ENCODE peak calls at places on chromosomes 16 and 17, in six cellular contexts. E is prostate gland; C is AG04449; V is CD4-positive, alpha-beta T cell; K is lung; D is cardiac muscle cell. I is an unnamed sample.

GRCh38 chr17:59409336-59410048 is 78.0 kb downstream of the YPEL2 start:
- DNase-seq in E (no peak), C (no peak), V (no peak), K (no peak), D (no peak), I (no peak)

GRCh38 chr17:66431910-66432309 is 129.5 kb downstream of the PRKCA start:
- DNase-seq in E (no peak), C (peak), V (no peak), K (no peak), D (peak), I (no peak)

GRCh38 chr17:42403150-42403549 is 14.9 kb upstream of the STAT3 start:
- DNase-seq in E (no peak), C (no peak), V (peak), K (no peak), D (no peak), I (no peak)

GRCh38 chr17:39928868-39929651 is 1.5 kb downstream of the LRRC3C start:
- DNase-seq in E (no peak), C (peak), V (no peak), K (no peak), D (peak), I (no peak)

GRCh38 chr16:68490829-68491575 is 42.7 kb upstream of the SMPD3 start:
- DNase-seq in E (peak), C (no peak), V (no peak), K (peak), D (peak), I (no peak)

GRCh38 chr16:17104654-17105053 is 366.1 kb downstream of the XYLT1 start:
- DNase-seq in E (no peak), C (no peak), V (no peak), K (no peak), D (no peak), I (no peak)

GRCh38 chr17:31467502-31468256 is 76.2 kb downstream of the RAB11FIP4 start:
- DNase-seq in E (no peak), C (no peak), V (no peak), K (no peak), D (no peak), I (no peak)

GRCh38 chr17:72887917-72888316 is 204.6 kb downstream of the SLC39A11 start:
- DNase-seq in E (no peak), C (no peak), V (no peak), K (no peak), D (peak), I (no peak)

GRCh38 chr16:75801307-75801706 is 75.0 kb upstream of the CPHXL start:
- DNase-seq in E (no peak), C (no peak), V (no peak), K (no peak), D (no peak), I (no peak)

GRCh38 chr16:11630230-11631056 is 37.8 kb upstream of the SNN start:
- DNase-seq in E (no peak), C (no peak), V (no peak), K (no peak), D (no peak), I (no peak)

GRCh38 chr16:22970191-22970845 is 156.4 kb downstream of the HS3ST2 start:
- DNase-seq in E (no peak), C (no peak), V (no peak), K (no peak), D (no peak), I (peak)

GRCh38 chr17:73105448-73105847 is 13.0 kb upstream of the SLC39A11 start:
- DNase-seq in E (no peak), C (no peak), V (no peak), K (no peak), D (no peak), I (no peak)

GRCh38 chr17:38704645-38705522 is at the start of gene MLLT6:
- DNase-seq in E (peak), C (no peak), V (peak), K (peak), D (peak), I (peak)

DNA sequence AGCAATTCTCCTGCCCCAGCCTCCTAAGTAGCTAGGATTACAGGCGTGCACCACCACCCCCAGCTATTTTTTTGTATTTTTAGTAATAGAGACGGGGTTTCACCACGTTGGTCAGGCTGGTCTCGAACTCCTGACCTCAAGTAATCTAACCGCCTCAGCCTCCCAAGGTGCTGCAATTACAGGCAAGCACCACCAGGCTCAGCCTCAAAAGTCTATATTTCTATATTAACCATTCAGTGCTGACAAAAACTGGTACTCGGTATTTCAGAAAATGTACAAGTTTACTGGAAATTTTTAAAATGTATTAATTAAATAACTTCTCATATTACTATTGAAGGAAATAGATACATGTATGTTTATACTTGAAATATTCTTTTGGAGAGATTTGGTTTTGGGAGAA is 1.4 kb upstream of the HEXD start:
- DNase-seq in E (no peak), C (no peak), V (no peak), K (no peak), D (no peak), I (no peak)
- TF ChIP-seq CTCF in E (no peak), C (no peak), V (no peak), K (no peak), D (no peak), I (no peak)

GRCh38 chr17:6286239-6286638 is 148.7 kb downstream of the AIPL1 start:
- DNase-seq in E (no peak), C (no peak), V (no peak), K (no peak), D (no peak), I (no peak)
- TF ChIP-seq CTCF in E (no peak), C (no peak), V (no peak), K (no peak), D (no peak), I (no peak)

GRCh38 chr17:67993998-67994361 is 2.3 kb downstream of the C17orf58 start:
- DNase-seq in E (no peak), C (no peak), V (no peak), K (peak), D (peak), I (no peak)

GRCh38 chr17:67992541-67993152 is 3.6 kb downstream of the C17orf58 start:
- DNase-seq in E (peak), C (no peak), V (no peak), K (no peak), D (peak), I (no peak)

GRCh38 chr17:67994827-67995567 is 1.3 kb downstream of the C17orf58 start:
- DNase-seq in E (peak), C (peak), V (no peak), K (no peak), D (peak), I (no peak)

GRCh38 chr17:67995568-67996191 is 589 bp downstream of the C17orf58 start:
- DNase-seq in E (peak), C (no peak), V (no peak), K (no peak), D (peak), I (no peak)

DNA sequence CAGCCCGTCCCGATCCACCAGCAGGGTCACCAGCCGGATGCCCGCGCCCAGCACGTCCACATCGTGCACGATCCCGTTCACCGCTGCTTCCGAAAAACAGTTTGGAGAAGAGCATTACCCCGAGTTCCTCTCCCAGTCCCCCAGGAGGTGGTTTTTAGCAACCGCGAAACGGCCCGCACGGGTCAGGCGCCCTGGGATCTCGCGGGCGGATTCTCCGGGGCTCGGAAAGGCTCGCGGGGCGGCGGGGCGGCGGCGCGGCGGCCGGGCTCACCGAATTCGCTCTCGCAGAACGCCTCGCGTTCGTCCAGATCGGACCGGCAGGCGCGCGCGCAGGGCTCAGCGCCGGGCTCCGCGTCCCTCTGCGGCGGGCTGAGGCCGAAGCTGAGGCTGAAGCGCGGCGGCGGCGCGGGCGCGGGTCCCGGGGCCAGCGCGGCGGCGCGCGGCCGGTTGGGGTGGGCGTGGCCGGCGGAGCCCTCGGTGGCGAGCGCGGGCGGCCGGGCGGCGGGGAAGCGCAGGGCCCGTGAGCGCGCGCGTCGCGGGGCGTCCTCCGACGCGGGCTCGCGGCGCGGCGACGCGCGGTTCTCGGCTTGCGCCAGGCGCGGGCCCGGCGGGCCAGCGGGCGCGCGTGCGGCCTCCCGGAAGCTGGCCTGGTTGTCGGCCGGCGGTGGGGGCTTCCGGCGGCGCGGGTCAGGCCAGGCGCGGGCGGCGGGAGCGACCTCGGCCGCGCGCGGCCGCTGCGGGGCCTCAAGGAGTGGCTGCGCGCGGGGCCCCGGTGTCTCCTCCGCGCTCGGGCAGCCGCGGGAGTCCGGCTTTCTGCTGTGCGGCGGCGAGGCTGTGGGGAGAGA is 2.9 kb downstream of the C17orf58 start:
- DNase-seq in E (peak), C (no peak), V (peak), K (peak), D (peak), I (peak)
- TF ChIP-seq CTCF in E (no peak), C (peak), V (no peak), K (no peak), D (no peak), I (no peak)

DNA sequence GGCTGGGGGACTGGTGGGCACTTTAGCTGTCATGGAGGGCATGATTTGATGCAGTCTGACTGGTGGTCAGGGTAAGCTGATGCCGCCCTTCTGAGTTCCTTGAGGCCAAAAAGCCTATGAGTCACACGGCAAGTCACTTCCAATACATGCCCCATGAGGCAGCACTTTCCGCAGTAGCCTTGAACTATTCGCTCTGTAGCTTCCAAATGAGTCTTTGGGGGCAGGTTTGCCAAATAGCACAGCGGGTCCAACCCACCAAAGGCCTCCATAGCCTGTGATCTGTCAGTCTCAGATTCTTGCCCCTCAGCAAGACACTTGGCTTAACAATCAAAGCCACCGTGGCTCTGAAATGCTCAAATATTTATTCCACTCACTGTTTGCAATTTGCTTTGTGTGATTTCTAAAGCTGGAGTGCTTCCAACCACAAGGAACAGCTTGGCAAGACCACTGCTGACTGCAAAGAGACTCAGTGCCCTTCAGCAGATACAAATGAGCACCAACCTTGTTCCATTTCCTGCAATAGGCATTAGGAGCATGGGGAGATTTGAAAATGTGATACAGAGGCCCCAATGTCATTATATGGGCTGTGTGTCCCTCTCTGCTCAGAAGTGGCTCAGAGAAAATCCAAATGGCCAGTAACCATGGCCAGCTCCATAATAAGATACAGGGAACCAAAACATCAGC is 45.4 kb downstream of the CLEC19A start:
- DNase-seq in E (peak), C (no peak), V (no peak), K (no peak), D (peak), I (no peak)
- TF ChIP-seq CTCF in E (no peak), C (no peak), V (no peak), K (no peak), D (no peak), I (no peak)

GRCh38 chr17:17500999-17501605 is 4.9 kb upstream of the RASD1 start:
- DNase-seq in E (no peak), C (no peak), V (no peak), K (no peak), D (no peak), I (no peak)
- TF ChIP-seq CTCF in E (no peak), C (peak), V (no peak), K (no peak), D (no peak), I (peak)